ENCODE peak calls at places on chromosomes 1 and 21, in five cellular contexts. B is HFFc6; V is GM13976; O is activated CD4-positive, alpha-beta T cell treated with anti-CD3 and anti-CD28 coated beads, Interleukin-2, amount 50 U/mL, for 24 hours; Y is germinal center. L is an unnamed sample.
A peak's percentile ranks its signal among the peaks of the same experiment; 100 is the strongest.

GRCh38 chr1:174775621-174776020 is 224.1 kb upstream of the CACYBP start:
- DNase-seq in O (no peak), Y (no peak), B (peak; percentile 12), V (no peak), L (no peak)

GRCh38 chr1:95703046-95703445 is 469.0 kb downstream of the RWDD3 start:
- DNase-seq in O (no peak), B (no peak), V (no peak), Y (no peak), L (no peak)

GRCh38 chr21:33948096-33948950 is 32.7 kb upstream of the ATP5PO start:
- DNase-seq in Y (peak; percentile 80), B (peak; percentile 66), V (peak; percentile 53), O (peak; percentile 47), L (peak; percentile 80)

GRCh38 chr1:212699104-212699838 is 369 bp downstream of the BATF3 start:
- DNase-seq in O (peak; percentile 34), V (peak; percentile 82), B (no peak), Y (peak; percentile 46), L (peak; percentile 15)

GRCh38 chr1:60848583-60849188 is 233.7 kb upstream of the NFIA start:
- DNase-seq in V (no peak), Y (no peak), O (no peak), B (peak; percentile 35), L (no peak)

GRCh38 chr1:94755675-94756074 is 64.5 kb upstream of the SLC44A3 start:
- DNase-seq in V (no peak), B (peak; percentile 94), O (no peak), Y (no peak), L (no peak)

GRCh38 chr1:196344462-196344861 is 263.8 kb downstream of the KCNT2 start:
- DNase-seq in B (no peak), O (no peak), Y (no peak), V (no peak), L (no peak)

GRCh38 chr1:205285391-205286101 is 36.0 kb downstream of the NUAK2 start:
- DNase-seq in O (no peak), Y (peak; percentile 58), V (peak; percentile 64), B (no peak), L (peak; percentile 49)

GRCh38 chr1:58583496-58583895 is 6.4 kb upstream of the TACSTD2 start:
- DNase-seq in V (no peak), B (no peak), O (no peak), Y (no peak), L (no peak)

GRCh38 chr1:22941257-22941656 is 31.4 kb downstream of the LACTBL1 start:
- DNase-seq in O (no peak), B (no peak), Y (no peak), V (no peak), L (no peak)

GRCh38 chr21:46109251-46110221 is 11.6 kb downstream of the COL6A2 start:
- DNase-seq in B (no peak), O (no peak), V (no peak), Y (no peak), L (no peak)

GRCh38 chr1:201171063-201172036 is 17.1 kb upstream of the TMEM9 start:
- DNase-seq in Y (peak; percentile 59), B (peak; percentile 47), O (peak; percentile 24), V (peak; percentile 81), L (no peak)

GRCh38 chr21:32814528-32814927 is 43.0 kb upstream of the PAXBP1 start:
- DNase-seq in Y (no peak), O (no peak), V (no peak), B (no peak), L (no peak)

GRCh38 chr1:182392045-182393028 is 747 bp upstream of the GLUL start:
- DNase-seq in V (no peak), O (no peak), B (no peak), Y (peak; percentile 35), L (no peak)

GRCh38 chr1:55073187-55073916 is 34.0 kb downstream of the PCSK9 start:
- DNase-seq in O (no peak), V (no peak), B (no peak), Y (no peak), L (no peak)

GRCh38 chr1:30322859-30323257 is 400.5 kb downstream of the MATN1 start:
- DNase-seq in O (no peak), Y (no peak), B (no peak), V (no peak), L (no peak)

GRCh38 chr1:54474500-54475235 is 68.5 kb upstream of the SSBP3 start:
- DNase-seq in Y (no peak), O (no peak), V (peak; percentile 58), B (no peak), L (no peak)

L was measured in activated gamma-delta T cell treated with anti-CD3 and anti-CD28 coated beads, Interleukin-2, amount 50 U/mL, for 16 hours.